ENCODE peak calls at places on chromosomes 16 and 17, in seven cellular contexts. K, U, B, I, Q, J and T are unnamed samples.

GRCh38 chr17:81069084-81069645 is 34.2 kb downstream of the BAIAP2 start:
- DNase-seq in U (no peak), B (no peak), I (no peak), Q (no peak), K (no peak), J (no peak), T (no peak)

GRCh38 chr16:85926370-85926769 is 27.4 kb downstream of the IRF8 start:
- DNase-seq in I (no peak), B (no peak), J (no peak), Q (no peak), U (no peak), K (no peak), T (no peak)

GRCh38 chr17:791807-792206 is 9.7 kb downstream of the MRM3 start:
- DNase-seq in J (no peak), I (no peak), U (no peak), K (no peak), B (no peak), Q (no peak), T (no peak)

GRCh38 chr16:57386381-57386951 is 14.2 kb downstream of the CX3CL1 start:
- DNase-seq in B (no peak), J (no peak), K (peak), I (no peak), Q (no peak), U (no peak), T (no peak)

GRCh38 chr16:69613283-69614154 is 47.8 kb downstream of the NFAT5 start:
- DNase-seq in Q (no peak), U (no peak), J (no peak), K (peak), I (peak), B (no peak), T (no peak)

GRCh38 chr16:55641430-55642056 is 14.2 kb upstream of the SLC6A2 start:
- DNase-seq in I (peak), B (no peak), U (no peak), J (no peak), K (peak), Q (no peak), T (no peak)

GRCh38 chr17:35001549-35001948 is 21.2 kb downstream of the LIG3 start:
- DNase-seq in U (no peak), J (no peak), B (no peak), I (no peak), K (peak), Q (no peak), T (no peak)

GRCh38 chr17:18184143-18185007 is 747 bp downstream of the ALKBH5 start:
- DNase-seq in K (peak), B (no peak), J (peak), Q (no peak), U (peak), I (no peak), T (no peak)

GRCh38 chr16:11557811-11558210 is 28.9 kb downstream of the LITAF start:
- DNase-seq in Q (no peak), K (no peak), B (no peak), J (no peak), I (no peak), U (no peak), T (no peak)

GRCh38 chr17:48759288-48759687 is 30.7 kb upstream of the HOXB13 start:
- DNase-seq in I (no peak), K (no peak), B (no peak), U (no peak), Q (no peak), J (no peak), T (no peak)

GRCh38 chr16:78822509-78822908 is 723.1 kb downstream of the WWOX start:
- DNase-seq in J (no peak), Q (no peak), I (no peak), B (no peak), K (no peak), U (no peak), T (no peak)

GRCh38 chr16:89434490-89434889 is 55.9 kb downstream of the ANKRD11 start:
- DNase-seq in B (no peak), U (no peak), I (no peak), Q (no peak), K (no peak), J (no peak), T (no peak)

GRCh38 chr16:12667909-12668308 is 135.8 kb downstream of the CPPED1 start:
- DNase-seq in B (no peak), Q (no peak), J (no peak), I (no peak), U (no peak), K (no peak), T (no peak)

GRCh38 chr16:84687715-84688114 is 12.1 kb upstream of the USP10 start:
- DNase-seq in J (no peak), K (peak), U (no peak), Q (no peak), B (no peak), I (no peak), T (no peak)

GRCh38 chr16:77660311-77660710 is 62.0 kb upstream of the NUDT7 start:
- DNase-seq in B (peak), U (no peak), I (peak), J (peak), K (peak), Q (no peak), T (peak)

GRCh38 chr17:74417178-74418045 is 14.5 kb upstream of the GPRC5C start:
- DNase-seq in U (no peak), J (no peak), B (peak), K (no peak), I (peak), Q (no peak), T (no peak)

GRCh38 chr17:58172369-58173071 is 5.7 kb downstream of the OR4D2 start:
- DNase-seq in U (peak), Q (no peak), K (peak), J (peak), B (peak), I (peak), T (peak)

GRCh38 chr17:39665642-39666221 is 583 bp downstream of the TCAP start:
- DNase-seq in B (peak), Q (no peak), I (no peak), U (peak), J (no peak), K (no peak), T (peak)

GRCh38 chr16:3157229-3158013 is 22.6 kb downstream of the ZNF213 start:
- DNase-seq in K (peak), J (peak), I (peak), U (peak), Q (no peak), B (peak), T (peak)

GRCh38 chr17:48555616-48556533 is 11.0 kb upstream of the HOXB2 start:
- DNase-seq in K (peak), Q (no peak), B (peak), U (no peak), I (no peak), J (peak), T (no peak)

GRCh38 chr17:42097691-42098661 is at the start of gene ZNF385C:
- DNase-seq in K (no peak), U (peak), Q (no peak), J (peak), I (no peak), B (no peak), T (peak)

GRCh38 chr17:11559601-11560000 is 38.7 kb upstream of the DNAH9 start:
- DNase-seq in Q (no peak), B (no peak), I (no peak), U (no peak), J (no peak), K (no peak), T (no peak)

GRCh38 chr16:2205104-2205966 is at the start of gene MLST8:
- DNase-seq in I (peak), U (peak), J (peak), K (peak), Q (no peak), B (peak), T (peak)

GRCh38 chr16:68910051-68910450 is 66.7 kb downstream of the TANGO6 start:
- DNase-seq in Q (no peak), U (no peak), B (no peak), K (no peak), I (no peak), J (no peak), T (no peak)

GRCh38 chr17:5557485-5557884 is 26.8 kb downstream of the NLRP1 start:
- DNase-seq in I (no peak), K (peak), B (no peak), U (no peak), Q (no peak), J (no peak), T (no peak)

GRCh38 chr17:18219016-18219415 is 6.4 kb upstream of the LLGL1 start:
- DNase-seq in B (no peak), I (no peak), U (no peak), Q (no peak), K (peak), J (no peak), T (no peak)

GRCh38 chr16:89721644-89722391 is 481 bp downstream of the ZNF276 start:
- DNase-seq in J (peak), Q (no peak), B (peak), I (no peak), U (no peak), K (peak), T (peak)

GRCh38 chr16:51630051-51630450 is 479.0 kb upstream of the SALL1 start:
- DNase-seq in K (no peak), B (no peak), Q (peak), U (peak), J (no peak), I (no peak), T (no peak)
- TF ChIP-seq USF2 in K (no peak), B (no peak), Q (no peak), U (peak), J (no peak), I (no peak), T (no peak)

DNA sequence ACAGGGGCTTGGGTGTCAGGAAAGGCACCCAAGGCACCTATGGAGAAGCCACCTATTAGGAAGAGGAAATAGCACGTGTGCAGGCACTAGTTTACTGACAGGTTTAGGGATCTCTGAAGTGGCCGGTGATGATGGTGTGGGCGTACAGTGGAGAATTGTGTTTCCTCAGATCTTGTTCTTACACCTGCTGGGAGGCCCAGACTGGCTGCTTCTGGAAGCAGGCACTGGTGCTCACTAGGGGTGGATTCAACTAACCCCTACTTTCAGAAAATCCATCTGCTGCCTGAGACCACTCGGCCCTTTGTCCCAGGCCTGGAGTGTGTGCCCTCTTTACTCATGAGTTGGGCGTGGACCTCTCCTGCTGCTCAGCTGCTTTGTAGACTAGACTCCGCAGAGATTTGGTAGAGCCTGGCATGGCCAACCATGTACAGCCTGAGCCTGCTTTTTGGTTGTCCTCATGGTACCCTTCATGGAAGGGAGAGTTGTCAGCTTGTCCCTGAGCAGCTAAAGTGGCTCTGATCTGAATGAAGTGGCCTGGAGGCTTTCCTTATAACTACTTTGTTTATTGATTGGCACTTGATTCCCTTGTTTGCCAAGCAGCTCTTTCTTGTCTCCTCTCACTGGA is 1.4 kb downstream of the EDC4 start:
- DNase-seq in U (no peak), J (no peak), B (no peak), Q (no peak), K (no peak), I (no peak), T (no peak)
- TF ChIP-seq USF2 in U (no peak), J (no peak), B (no peak), Q (no peak), K (no peak), I (no peak), T (no peak)

GRCh38 chr17:80010283-80010858 is 25.3 kb downstream of the TBC1D16 start:
- DNase-seq in Q (no peak), J (no peak), B (no peak), U (no peak), I (no peak), K (no peak), T (no peak)
- TF ChIP-seq USF2 in Q (no peak), J (no peak), B (no peak), U (no peak), I (no peak), K (no peak), T (no peak)

GRCh38 chr17:8949061-8949622 is 16.4 kb downstream of the PIK3R5 start:
- DNase-seq in I (no peak), B (no peak), U (no peak), Q (no peak), K (no peak), J (no peak), T (no peak)
- TF ChIP-seq USF2 in I (no peak), B (no peak), U (no peak), Q (no peak), K (no peak), J (no peak), T (no peak)

GRCh38 chr17:68290268-68290954 is 516 bp downstream of the SLC16A6 start:
- DNase-seq in J (no peak), I (no peak), K (no peak), Q (no peak), B (no peak), U (peak), T (peak)

GRCh38 chr17:68288375-68288774 is 2.6 kb downstream of the SLC16A6 start:
- DNase-seq in U (no peak), I (no peak), K (no peak), J (no peak), B (no peak), Q (no peak), T (no peak)

GRCh38 chr17:68289936-68290267 is 1.0 kb downstream of the SLC16A6 start:
- DNase-seq in B (no peak), J (no peak), I (no peak), U (no peak), Q (no peak), K (no peak), T (no peak)

GRCh38 chr17:68289473-68289872 is 1.5 kb downstream of the SLC16A6 start:
- DNase-seq in K (no peak), B (no peak), I (no peak), U (no peak), J (no peak), Q (no peak), T (no peak)

DNA sequence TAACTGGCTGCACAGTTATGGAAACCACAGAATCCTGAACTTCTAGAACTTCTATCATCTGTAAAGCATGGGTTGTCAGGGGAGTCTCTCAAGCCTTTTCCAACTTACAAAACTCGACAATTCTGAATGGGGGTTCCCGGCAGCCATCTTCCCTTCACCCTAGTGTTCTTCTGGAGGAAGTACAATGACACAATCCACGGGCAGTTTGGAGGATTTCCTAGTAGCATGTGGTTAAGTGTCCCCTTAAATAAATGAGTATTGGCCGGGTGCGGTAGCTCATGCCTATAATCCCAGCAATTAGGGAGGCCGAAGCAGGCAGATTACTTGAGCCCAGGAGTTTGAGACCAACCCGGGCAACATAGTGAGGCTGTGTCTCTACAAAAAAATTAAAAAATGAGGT is 2.1 kb downstream of the SLC16A6 start:
- DNase-seq in K (no peak), I (no peak), B (no peak), Q (no peak), J (no peak), U (no peak), T (no peak)
- TF ChIP-seq USF2 in K (no peak), I (no peak), B (no peak), Q (no peak), J (no peak), U (no peak), T (no peak)

GRCh38 chr17:30600062-30600829 is 123.0 kb downstream of the GOSR1 start:
- DNase-seq in U (peak), B (peak), J (no peak), Q (peak), I (peak), K (peak), T (peak)
- TF ChIP-seq USF2 in U (peak), B (no peak), J (no peak), Q (no peak), I (peak), K (no peak), T (no peak)

GRCh38 chr17:37648555-37648954 is 5.3 kb upstream of the DDX52 start:
- DNase-seq in B (no peak), U (no peak), I (no peak), K (peak), J (no peak), Q (no peak), T (no peak)
- TF ChIP-seq USF2 in B (no peak), U (no peak), I (no peak), K (no peak), J (no peak), Q (no peak), T (no peak)

GRCh38 chr17:9677411-9677810 is 32.1 kb downstream of the USP43 start:
- DNase-seq in Q (no peak), I (no peak), K (no peak), B (no peak), U (no peak), J (no peak), T (no peak)

GRCh38 chr17:9676084-9676483 is 30.8 kb downstream of the USP43 start:
- DNase-seq in J (no peak), Q (no peak), I (peak), B (no peak), K (no peak), U (no peak), T (no peak)

GRCh38 chr17:9672691-9673090 is 27.4 kb downstream of the USP43 start:
- DNase-seq in K (no peak), I (no peak), J (no peak), B (no peak), U (no peak), Q (no peak), T (no peak)

GRCh38 chr17:9677932-9678331 is 32.6 kb downstream of the USP43 start:
- DNase-seq in I (no peak), B (no peak), U (no peak), Q (no peak), J (no peak), K (no peak), T (no peak)

DNA sequence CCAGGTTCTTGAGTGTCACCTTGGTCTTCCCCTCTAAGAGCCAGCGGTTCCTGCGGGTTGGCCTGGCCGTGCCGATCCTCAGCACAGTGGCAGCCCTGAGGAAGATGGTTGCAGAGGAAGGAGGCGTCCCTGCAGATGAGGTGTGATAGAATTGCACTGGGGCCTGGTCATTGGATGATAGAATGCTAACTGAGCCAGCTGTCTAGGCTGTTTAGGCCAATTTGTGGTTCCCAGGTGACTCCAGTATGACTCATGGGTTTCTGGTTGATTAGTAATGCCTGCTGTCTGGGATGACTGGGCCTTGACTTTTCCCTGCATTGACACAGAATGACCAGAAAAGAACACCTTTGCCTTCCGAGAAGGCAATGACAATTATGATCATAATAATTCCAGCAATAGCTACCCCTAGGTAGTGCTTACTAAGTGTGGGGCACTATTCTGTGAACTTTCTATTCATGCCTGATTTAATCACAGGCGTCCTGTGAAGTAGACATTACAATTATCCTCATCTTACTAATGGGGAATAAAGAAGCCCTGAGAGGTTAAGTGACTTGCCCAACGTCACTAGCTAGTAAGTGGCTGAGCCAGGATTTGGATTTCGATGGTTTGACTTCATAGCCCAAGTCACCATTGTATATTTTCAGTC is 31.5 kb downstream of the USP43 start:
- DNase-seq in B (peak), J (no peak), U (no peak), Q (no peak), K (peak), I (peak), T (no peak)
- TF ChIP-seq USF2 in B (no peak), J (no peak), U (no peak), Q (no peak), K (no peak), I (no peak), T (no peak)

GRCh38 chr17:82775033-82775823 is 23.4 kb downstream of the TBCD start:
- DNase-seq in J (peak), B (peak), I (peak), Q (no peak), K (no peak), U (peak), T (peak)
- TF ChIP-seq USF2 in J (no peak), B (no peak), I (no peak), Q (no peak), K (no peak), U (no peak), T (no peak)